ENCODE peak calls at places on chromosomes 3 and 15, in five cellular contexts. One of them, this sample, is unnamed.

GRCh38 chr3:181329024-181329423 is 339.5 kb upstream of the DNAJC19 start:
- DNase-seq in body of pancreas: no peak
- DNase-seq in lower lobe of right lung: no peak
- DNase-seq in cardiac fibroblast: no peak
- DNase-seq in CD4-positive, CD25-positive, alpha-beta regulatory T cell: no peak
- DNase-seq in this sample: no peak

GRCh38 chr3:183536238-183536880 is 19.1 kb downstream of the KLHL6 start:
- DNase-seq in body of pancreas: no peak
- DNase-seq in lower lobe of right lung: no peak
- DNase-seq in cardiac fibroblast: no peak
- DNase-seq in CD4-positive, CD25-positive, alpha-beta regulatory T cell: no peak
- DNase-seq in this sample: no peak

GRCh38 chr15:88334436-88334835 is 77.9 kb upstream of the NTRK3 start:
- DNase-seq in body of pancreas: no peak
- DNase-seq in lower lobe of right lung: no peak
- DNase-seq in cardiac fibroblast: peak
- DNase-seq in CD4-positive, CD25-positive, alpha-beta regulatory T cell: no peak
- DNase-seq in this sample: peak

GRCh38 chr3:27638604-27639003 is 83.5 kb downstream of the EOMES start:
- DNase-seq in body of pancreas: no peak
- DNase-seq in lower lobe of right lung: no peak
- DNase-seq in cardiac fibroblast: no peak
- DNase-seq in CD4-positive, CD25-positive, alpha-beta regulatory T cell: no peak
- DNase-seq in this sample: no peak

GRCh38 chr3:66224220-66224619 is 3.4 kb downstream of the SLC25A26 start:
- DNase-seq in body of pancreas: no peak
- DNase-seq in lower lobe of right lung: no peak
- DNase-seq in cardiac fibroblast: no peak
- DNase-seq in CD4-positive, CD25-positive, alpha-beta regulatory T cell: no peak
- DNase-seq in this sample: no peak

GRCh38 chr3:110101361-110101760 is 764.0 kb upstream of the DPPA4 start:
- DNase-seq in body of pancreas: no peak
- DNase-seq in lower lobe of right lung: no peak
- DNase-seq in cardiac fibroblast: no peak
- DNase-seq in CD4-positive, CD25-positive, alpha-beta regulatory T cell: no peak
- DNase-seq in this sample: no peak

GRCh38 chr15:74265046-74265639 is 29.0 kb downstream of the CCDC33 start:
- DNase-seq in body of pancreas: peak
- DNase-seq in lower lobe of right lung: no peak
- DNase-seq in cardiac fibroblast: peak
- DNase-seq in CD4-positive, CD25-positive, alpha-beta regulatory T cell: no peak
- DNase-seq in this sample: no peak

GRCh38 chr15:26866298-26867198 is at the start of gene GABRA5:
- DNase-seq in body of pancreas: peak
- DNase-seq in lower lobe of right lung: no peak
- DNase-seq in cardiac fibroblast: no peak
- DNase-seq in CD4-positive, CD25-positive, alpha-beta regulatory T cell: no peak
- DNase-seq in this sample: no peak

GRCh38 chr15:41169784-41170183 is 53.7 kb upstream of the INO80 start:
- DNase-seq in body of pancreas: no peak
- DNase-seq in lower lobe of right lung: peak
- DNase-seq in cardiac fibroblast: no peak
- DNase-seq in CD4-positive, CD25-positive, alpha-beta regulatory T cell: no peak
- DNase-seq in this sample: no peak

GRCh38 chr3:71305246-71306206 is 278.0 kb downstream of the FOXP1 start:
- DNase-seq in body of pancreas: peak
- DNase-seq in lower lobe of right lung: no peak
- DNase-seq in cardiac fibroblast: peak
- DNase-seq in CD4-positive, CD25-positive, alpha-beta regulatory T cell: no peak
- DNase-seq in this sample: peak

GRCh38 chr3:171776411-171776810 is 33.9 kb downstream of the PLD1 start:
- DNase-seq in body of pancreas: no peak
- DNase-seq in lower lobe of right lung: no peak
- DNase-seq in cardiac fibroblast: no peak
- DNase-seq in CD4-positive, CD25-positive, alpha-beta regulatory T cell: no peak
- DNase-seq in this sample: no peak

GRCh38 chr3:5784656-5785055 is 597.1 kb downstream of the EDEM1 start:
- DNase-seq in body of pancreas: no peak
- DNase-seq in lower lobe of right lung: no peak
- DNase-seq in cardiac fibroblast: no peak
- DNase-seq in CD4-positive, CD25-positive, alpha-beta regulatory T cell: no peak
- DNase-seq in this sample: no peak

GRCh38 chr3:161126495-161126894 is 21.3 kb upstream of the B3GALNT1 start:
- DNase-seq in body of pancreas: no peak
- DNase-seq in lower lobe of right lung: no peak
- DNase-seq in cardiac fibroblast: no peak
- DNase-seq in CD4-positive, CD25-positive, alpha-beta regulatory T cell: no peak
- DNase-seq in this sample: no peak

GRCh38 chr15:92693922-92694331 is 38.4 kb upstream of the FAM174B start:
- DNase-seq in body of pancreas: no peak
- DNase-seq in lower lobe of right lung: no peak
- DNase-seq in cardiac fibroblast: peak
- DNase-seq in CD4-positive, CD25-positive, alpha-beta regulatory T cell: no peak
- DNase-seq in this sample: peak

GRCh38 chr3:94098487-94098886 is 35.6 kb downstream of the NSUN3 start:
- DNase-seq in body of pancreas: no peak
- DNase-seq in lower lobe of right lung: no peak
- DNase-seq in cardiac fibroblast: peak
- DNase-seq in CD4-positive, CD25-positive, alpha-beta regulatory T cell: no peak
- DNase-seq in this sample: no peak

GRCh38 chr3:196501316-196502064 is 2.1 kb downstream of the RNF168 start:
- DNase-seq in body of pancreas: no peak
- DNase-seq in lower lobe of right lung: no peak
- DNase-seq in cardiac fibroblast: peak
- DNase-seq in CD4-positive, CD25-positive, alpha-beta regulatory T cell: no peak
- DNase-seq in this sample: peak

GRCh38 chr15:47506543-47507090 is 210.7 kb upstream of the SEMA6D start:
- DNase-seq in body of pancreas: no peak
- DNase-seq in lower lobe of right lung: no peak
- DNase-seq in cardiac fibroblast: no peak
- DNase-seq in CD4-positive, CD25-positive, alpha-beta regulatory T cell: no peak
- DNase-seq in this sample: no peak

GRCh38 chr15:42363487-42363886 is 4.2 kb downstream of the CAPN3 start:
- DNase-seq in body of pancreas: no peak
- DNase-seq in lower lobe of right lung: no peak
- DNase-seq in cardiac fibroblast: no peak
- DNase-seq in CD4-positive, CD25-positive, alpha-beta regulatory T cell: no peak
- DNase-seq in this sample: no peak

GRCh38 chr3:187227658-187228258 is 30.5 kb downstream of the RTP1 start:
- DNase-seq in body of pancreas: no peak
- DNase-seq in lower lobe of right lung: no peak
- DNase-seq in cardiac fibroblast: peak
- DNase-seq in CD4-positive, CD25-positive, alpha-beta regulatory T cell: no peak
- DNase-seq in this sample: peak

GRCh38 chr3:127544151-127544805 is 46.3 kb downstream of the TPRA1 start:
- DNase-seq in body of pancreas: peak
- DNase-seq in lower lobe of right lung: peak
- DNase-seq in cardiac fibroblast: peak
- DNase-seq in CD4-positive, CD25-positive, alpha-beta regulatory T cell: peak
- DNase-seq in this sample: peak

GRCh38 chr3:79729096-79729495 is 38.7 kb downstream of the ROBO1 start:
- DNase-seq in body of pancreas: peak
- DNase-seq in lower lobe of right lung: no peak
- DNase-seq in cardiac fibroblast: peak
- DNase-seq in CD4-positive, CD25-positive, alpha-beta regulatory T cell: no peak
- DNase-seq in this sample: peak

GRCh38 chr3:29099296-29099695 is 181.6 kb upstream of the RBMS3 start:
- DNase-seq in body of pancreas: no peak
- DNase-seq in lower lobe of right lung: no peak
- DNase-seq in cardiac fibroblast: peak
- DNase-seq in CD4-positive, CD25-positive, alpha-beta regulatory T cell: no peak
- DNase-seq in this sample: no peak

GRCh38 chr3:188769833-188770232 is 401.9 kb upstream of the TPRG1 start:
- DNase-seq in body of pancreas: no peak
- DNase-seq in lower lobe of right lung: no peak
- DNase-seq in cardiac fibroblast: no peak
- DNase-seq in CD4-positive, CD25-positive, alpha-beta regulatory T cell: no peak
- DNase-seq in this sample: no peak

GRCh38 chr15:33132722-33133345 is 61.7 kb downstream of the FMN1 start:
- DNase-seq in body of pancreas: peak
- DNase-seq in lower lobe of right lung: no peak
- DNase-seq in cardiac fibroblast: peak
- DNase-seq in CD4-positive, CD25-positive, alpha-beta regulatory T cell: no peak
- DNase-seq in this sample: peak

GRCh38 chr3:183265713-183266417 is 12.8 kb downstream of the B3GNT5 start:
- DNase-seq in body of pancreas: peak
- DNase-seq in lower lobe of right lung: no peak
- DNase-seq in cardiac fibroblast: peak
- DNase-seq in CD4-positive, CD25-positive, alpha-beta regulatory T cell: no peak
- DNase-seq in this sample: peak

GRCh38 chr3:20739814-20740213 is 553.8 kb upstream of the SGO1 start:
- DNase-seq in body of pancreas: no peak
- DNase-seq in lower lobe of right lung: no peak
- DNase-seq in cardiac fibroblast: peak
- DNase-seq in CD4-positive, CD25-positive, alpha-beta regulatory T cell: no peak
- DNase-seq in this sample: no peak

GRCh38 chr15:29538110-29538509 is 268.5 kb upstream of the NSMCE3 start:
- DNase-seq in body of pancreas: peak
- DNase-seq in lower lobe of right lung: no peak
- DNase-seq in cardiac fibroblast: no peak
- DNase-seq in CD4-positive, CD25-positive, alpha-beta regulatory T cell: no peak
- DNase-seq in this sample: no peak

GRCh38 chr3:6750782-6751181 is 110.1 kb upstream of the GRM7 start:
- DNase-seq in body of pancreas: no peak
- DNase-seq in lower lobe of right lung: no peak
- DNase-seq in cardiac fibroblast: no peak
- DNase-seq in CD4-positive, CD25-positive, alpha-beta regulatory T cell: no peak
- DNase-seq in this sample: no peak

GRCh38 chr15:66834863-66835557 is 133.0 kb downstream of the SMAD6 start:
- DNase-seq in body of pancreas: no peak
- DNase-seq in lower lobe of right lung: peak
- DNase-seq in cardiac fibroblast: no peak
- DNase-seq in CD4-positive, CD25-positive, alpha-beta regulatory T cell: no peak
- DNase-seq in this sample: no peak

GRCh38 chr3:146308682-146309081 is 57.8 kb upstream of the PLSCR4 start:
- DNase-seq in body of pancreas: no peak
- DNase-seq in lower lobe of right lung: no peak
- DNase-seq in cardiac fibroblast: peak
- DNase-seq in CD4-positive, CD25-positive, alpha-beta regulatory T cell: no peak
- DNase-seq in this sample: peak

GRCh38 chr15:69979269-69979668 is 118.4 kb downstream of the TLE3 start:
- DNase-seq in body of pancreas: peak
- DNase-seq in lower lobe of right lung: no peak
- DNase-seq in cardiac fibroblast: no peak
- DNase-seq in CD4-positive, CD25-positive, alpha-beta regulatory T cell: no peak
- DNase-seq in this sample: peak

GRCh38 chr3:180804871-180805430 is 107.5 kb upstream of the FXR1 start:
- DNase-seq in body of pancreas: no peak
- DNase-seq in lower lobe of right lung: no peak
- DNase-seq in cardiac fibroblast: peak
- DNase-seq in CD4-positive, CD25-positive, alpha-beta regulatory T cell: no peak
- DNase-seq in this sample: peak

DNA sequence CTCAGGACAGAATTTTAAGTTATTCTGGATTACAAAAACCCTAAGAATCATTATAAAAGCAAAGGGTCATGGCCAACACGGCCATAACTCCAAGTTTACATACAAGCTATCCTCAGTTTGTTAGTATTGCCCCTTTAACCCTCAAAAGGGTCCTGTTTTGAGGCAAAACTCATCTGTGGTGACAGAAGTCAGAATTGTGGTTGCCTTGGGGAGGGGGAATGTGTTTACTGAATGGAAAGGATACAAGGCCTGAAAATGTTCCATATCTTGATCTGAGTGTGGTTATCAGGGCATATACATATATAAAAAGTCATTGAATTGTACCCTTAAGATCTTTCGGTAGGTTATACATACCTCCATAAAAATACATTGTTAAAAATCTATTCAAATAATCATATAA is 2.1 kb downstream of the SFMBT1 start:
- DNase-seq in body of pancreas: no peak
- DNase-seq in lower lobe of right lung: no peak
- DNase-seq in cardiac fibroblast: no peak
- DNase-seq in CD4-positive, CD25-positive, alpha-beta regulatory T cell: no peak
- DNase-seq in this sample: no peak
- H3K4me3 ChIP-seq in body of pancreas: no peak
- H3K4me3 ChIP-seq in lower lobe of right lung: no peak
- H3K4me3 ChIP-seq in cardiac fibroblast: no peak
- H3K4me3 ChIP-seq in CD4-positive, CD25-positive, alpha-beta regulatory T cell: peak
- H3K4me3 ChIP-seq in this sample: no peak

GRCh38 chr15:61205427-61205826 is 23.7 kb downstream of the RORA start:
- DNase-seq in body of pancreas: no peak
- DNase-seq in lower lobe of right lung: no peak
- DNase-seq in cardiac fibroblast: no peak
- DNase-seq in CD4-positive, CD25-positive, alpha-beta regulatory T cell: no peak
- DNase-seq in this sample: peak
- H3K4me3 ChIP-seq in body of pancreas: no peak
- H3K4me3 ChIP-seq in lower lobe of right lung: no peak
- H3K4me3 ChIP-seq in cardiac fibroblast: no peak
- H3K4me3 ChIP-seq in CD4-positive, CD25-positive, alpha-beta regulatory T cell: no peak
- H3K4me3 ChIP-seq in this sample: peak

GRCh38 chr3:53880396-53881345 is 1.3 kb downstream of the ACTR8 start:
- DNase-seq in body of pancreas: no peak
- DNase-seq in lower lobe of right lung: no peak
- DNase-seq in cardiac fibroblast: peak
- DNase-seq in CD4-positive, CD25-positive, alpha-beta regulatory T cell: no peak
- DNase-seq in this sample: no peak
- H3K4me3 ChIP-seq in body of pancreas: peak
- H3K4me3 ChIP-seq in lower lobe of right lung: peak
- H3K4me3 ChIP-seq in cardiac fibroblast: peak
- H3K4me3 ChIP-seq in CD4-positive, CD25-positive, alpha-beta regulatory T cell: peak
- H3K4me3 ChIP-seq in this sample: peak

GRCh38 chr3:50155891-50156290 is 767 bp downstream of the SEMA3F start:
- DNase-seq in body of pancreas: no peak
- DNase-seq in lower lobe of right lung: no peak
- DNase-seq in cardiac fibroblast: peak
- DNase-seq in CD4-positive, CD25-positive, alpha-beta regulatory T cell: no peak
- DNase-seq in this sample: no peak
- H3K4me3 ChIP-seq in body of pancreas: no peak
- H3K4me3 ChIP-seq in lower lobe of right lung: peak
- H3K4me3 ChIP-seq in cardiac fibroblast: peak
- H3K4me3 ChIP-seq in CD4-positive, CD25-positive, alpha-beta regulatory T cell: no peak
- H3K4me3 ChIP-seq in this sample: peak

DNA sequence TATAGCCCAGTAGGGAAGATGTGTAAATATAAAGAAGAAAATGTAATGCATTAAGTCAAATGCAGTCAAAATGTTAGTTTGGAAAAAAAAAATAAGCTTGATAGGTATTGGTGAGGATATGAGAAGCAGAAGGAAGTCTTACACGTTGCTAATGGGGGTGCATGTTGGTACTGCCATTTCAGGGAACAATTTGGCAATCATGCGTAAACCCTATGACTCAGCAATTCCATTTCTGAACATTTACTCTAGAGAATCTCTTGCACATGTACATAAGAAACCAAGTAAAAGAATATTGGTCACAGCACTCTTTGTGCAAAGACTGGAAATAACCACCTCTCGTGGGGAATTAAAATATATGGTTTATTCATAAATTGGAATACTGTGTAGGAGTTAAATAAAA is 35.5 kb upstream of the TIMP4 start:
- DNase-seq in body of pancreas: no peak
- DNase-seq in lower lobe of right lung: no peak
- DNase-seq in cardiac fibroblast: peak
- DNase-seq in CD4-positive, CD25-positive, alpha-beta regulatory T cell: no peak
- DNase-seq in this sample: no peak
- H3K4me3 ChIP-seq in body of pancreas: no peak
- H3K4me3 ChIP-seq in lower lobe of right lung: no peak
- H3K4me3 ChIP-seq in cardiac fibroblast: no peak
- H3K4me3 ChIP-seq in CD4-positive, CD25-positive, alpha-beta regulatory T cell: no peak
- H3K4me3 ChIP-seq in this sample: no peak